ENCODE peak calls at places on chromosomes 4 and X, in eight cellular contexts. One of them, this sample, is unnamed.

GRCh38 chrX:2552621-2553297 is 52.0 kb upstream of the DHRSX start:
- DNase-seq in hypothalamus: no peak
- DNase-seq in NCI-H2029: no peak
- DNase-seq in left cardiac atrium: no peak
- DNase-seq in heart left ventricle: no peak
- DNase-seq in endothelial cell of umbilical vein: no peak
- DNase-seq in activated CD4-positive, alpha-beta T cell treated with anti-CD3 and anti-CD28 coated beads, Interleukin-2, amount 10 ng/mL, durations not matched to agents 7 days and 5 days: no peak
- DNase-seq in NCI-H1092: no peak
- DNase-seq in this sample: no peak

GRCh38 chrX:34426334-34426733 is 230.8 kb downstream of the TMEM47 start:
- DNase-seq in NCI-H2029: no peak
- DNase-seq in hypothalamus: no peak
- DNase-seq in heart left ventricle: no peak
- DNase-seq in activated CD4-positive, alpha-beta T cell treated with anti-CD3 and anti-CD28 coated beads, Interleukin-2, amount 10 ng/mL, durations not matched to agents 7 days and 5 days: no peak
- DNase-seq in endothelial cell of umbilical vein: no peak
- DNase-seq in left cardiac atrium: no peak
- DNase-seq in NCI-H1092: no peak
- DNase-seq in this sample: no peak

GRCh38 chrX:68842351-68842750 is 13.5 kb downstream of the EFNB1 start:
- DNase-seq in NCI-H2029: no peak
- DNase-seq in NCI-H1092: no peak
- DNase-seq in heart left ventricle: no peak
- DNase-seq in activated CD4-positive, alpha-beta T cell treated with anti-CD3 and anti-CD28 coated beads, Interleukin-2, amount 10 ng/mL, durations not matched to agents 7 days and 5 days: no peak
- DNase-seq in endothelial cell of umbilical vein: no peak
- DNase-seq in left cardiac atrium: no peak
- DNase-seq in hypothalamus: no peak
- DNase-seq in this sample: no peak

GRCh38 chr4:58413849-58414248 is 1303.7 kb upstream of the IGFBP7 start:
- DNase-seq in activated CD4-positive, alpha-beta T cell treated with anti-CD3 and anti-CD28 coated beads, Interleukin-2, amount 10 ng/mL, durations not matched to agents 7 days and 5 days: no peak
- DNase-seq in NCI-H1092: no peak
- DNase-seq in left cardiac atrium: no peak
- DNase-seq in hypothalamus: no peak
- DNase-seq in NCI-H2029: no peak
- DNase-seq in heart left ventricle: no peak
- DNase-seq in endothelial cell of umbilical vein: no peak
- DNase-seq in this sample: no peak

GRCh38 chr4:617644-618330 is 7.6 kb upstream of the PDE6B start:
- DNase-seq in NCI-H2029: no peak
- DNase-seq in NCI-H1092: no peak
- DNase-seq in activated CD4-positive, alpha-beta T cell treated with anti-CD3 and anti-CD28 coated beads, Interleukin-2, amount 10 ng/mL, durations not matched to agents 7 days and 5 days: no peak
- DNase-seq in hypothalamus: no peak
- DNase-seq in left cardiac atrium: no peak
- DNase-seq in heart left ventricle: no peak
- DNase-seq in endothelial cell of umbilical vein: no peak
- DNase-seq in this sample: peak

GRCh38 chr4:107993969-107994368 is 4.3 kb downstream of the HADH start:
- DNase-seq in activated CD4-positive, alpha-beta T cell treated with anti-CD3 and anti-CD28 coated beads, Interleukin-2, amount 10 ng/mL, durations not matched to agents 7 days and 5 days: no peak
- DNase-seq in heart left ventricle: no peak
- DNase-seq in NCI-H1092: no peak
- DNase-seq in endothelial cell of umbilical vein: no peak
- DNase-seq in hypothalamus: no peak
- DNase-seq in left cardiac atrium: no peak
- DNase-seq in NCI-H2029: no peak
- DNase-seq in this sample: no peak

GRCh38 chr4:81392164-81392563 is 79.5 kb downstream of the RASGEF1B start:
- DNase-seq in left cardiac atrium: no peak
- DNase-seq in endothelial cell of umbilical vein: no peak
- DNase-seq in NCI-H1092: no peak
- DNase-seq in hypothalamus: no peak
- DNase-seq in activated CD4-positive, alpha-beta T cell treated with anti-CD3 and anti-CD28 coated beads, Interleukin-2, amount 10 ng/mL, durations not matched to agents 7 days and 5 days: no peak
- DNase-seq in NCI-H2029: no peak
- DNase-seq in heart left ventricle: no peak
- DNase-seq in this sample: no peak

GRCh38 chr4:113759696-113760093 is 1.8 kb downstream of the CAMK2D start:
- DNase-seq in endothelial cell of umbilical vein: no peak
- DNase-seq in activated CD4-positive, alpha-beta T cell treated with anti-CD3 and anti-CD28 coated beads, Interleukin-2, amount 10 ng/mL, durations not matched to agents 7 days and 5 days: no peak
- DNase-seq in NCI-H1092: no peak
- DNase-seq in left cardiac atrium: no peak
- DNase-seq in hypothalamus: no peak
- DNase-seq in heart left ventricle: no peak
- DNase-seq in NCI-H2029: no peak
- DNase-seq in this sample: no peak

GRCh38 chr4:3784469-3785291 is 18.5 kb downstream of the ADRA2C start:
- DNase-seq in left cardiac atrium: no peak
- DNase-seq in endothelial cell of umbilical vein: no peak
- DNase-seq in hypothalamus: no peak
- DNase-seq in NCI-H2029: no peak
- DNase-seq in NCI-H1092: no peak
- DNase-seq in heart left ventricle: no peak
- DNase-seq in activated CD4-positive, alpha-beta T cell treated with anti-CD3 and anti-CD28 coated beads, Interleukin-2, amount 10 ng/mL, durations not matched to agents 7 days and 5 days: no peak
- DNase-seq in this sample: no peak

GRCh38 chr4:114287079-114287696 is 307.7 kb upstream of the ARSJ start:
- DNase-seq in activated CD4-positive, alpha-beta T cell treated with anti-CD3 and anti-CD28 coated beads, Interleukin-2, amount 10 ng/mL, durations not matched to agents 7 days and 5 days: no peak
- DNase-seq in left cardiac atrium: no peak
- DNase-seq in heart left ventricle: no peak
- DNase-seq in endothelial cell of umbilical vein: no peak
- DNase-seq in hypothalamus: no peak
- DNase-seq in NCI-H1092: no peak
- DNase-seq in NCI-H2029: no peak
- DNase-seq in this sample: no peak

GRCh38 chrX:70470850-70471289 is 26.2 kb downstream of the DLG3 start:
- DNase-seq in NCI-H1092: no peak
- DNase-seq in hypothalamus: no peak
- DNase-seq in left cardiac atrium: no peak
- DNase-seq in activated CD4-positive, alpha-beta T cell treated with anti-CD3 and anti-CD28 coated beads, Interleukin-2, amount 10 ng/mL, durations not matched to agents 7 days and 5 days: no peak
- DNase-seq in endothelial cell of umbilical vein: no peak
- DNase-seq in heart left ventricle: no peak
- DNase-seq in NCI-H2029: no peak
- DNase-seq in this sample: no peak

GRCh38 chr4:8559524-8560264 is 20.5 kb upstream of the GPR78 start:
- DNase-seq in endothelial cell of umbilical vein: no peak
- DNase-seq in hypothalamus: no peak
- DNase-seq in NCI-H1092: no peak
- DNase-seq in activated CD4-positive, alpha-beta T cell treated with anti-CD3 and anti-CD28 coated beads, Interleukin-2, amount 10 ng/mL, durations not matched to agents 7 days and 5 days: no peak
- DNase-seq in heart left ventricle: no peak
- DNase-seq in left cardiac atrium: no peak
- DNase-seq in NCI-H2029: no peak
- DNase-seq in this sample: no peak

GRCh38 chr4:47933798-47934197 is 19.4 kb upstream of the NFXL1 start:
- DNase-seq in NCI-H1092: no peak
- DNase-seq in heart left ventricle: no peak
- DNase-seq in NCI-H2029: peak
- DNase-seq in left cardiac atrium: no peak
- DNase-seq in activated CD4-positive, alpha-beta T cell treated with anti-CD3 and anti-CD28 coated beads, Interleukin-2, amount 10 ng/mL, durations not matched to agents 7 days and 5 days: no peak
- DNase-seq in endothelial cell of umbilical vein: peak
- DNase-seq in hypothalamus: no peak
- DNase-seq in this sample: no peak

GRCh38 chrX:9662148-9662547 is 103.5 kb downstream of the GPR143 start:
- DNase-seq in activated CD4-positive, alpha-beta T cell treated with anti-CD3 and anti-CD28 coated beads, Interleukin-2, amount 10 ng/mL, durations not matched to agents 7 days and 5 days: no peak
- DNase-seq in NCI-H1092: no peak
- DNase-seq in left cardiac atrium: no peak
- DNase-seq in endothelial cell of umbilical vein: peak
- DNase-seq in NCI-H2029: no peak
- DNase-seq in heart left ventricle: no peak
- DNase-seq in hypothalamus: no peak
- DNase-seq in this sample: no peak

GRCh38 chrX:65601530-65602281 is 65.7 kb upstream of the MSN start:
- DNase-seq in left cardiac atrium: peak
- DNase-seq in NCI-H1092: peak
- DNase-seq in hypothalamus: peak
- DNase-seq in endothelial cell of umbilical vein: peak
- DNase-seq in NCI-H2029: peak
- DNase-seq in activated CD4-positive, alpha-beta T cell treated with anti-CD3 and anti-CD28 coated beads, Interleukin-2, amount 10 ng/mL, durations not matched to agents 7 days and 5 days: peak
- DNase-seq in heart left ventricle: peak
- DNase-seq in this sample: peak

GRCh38 chrX:13827693-13828092 is 10.8 kb upstream of the GPM6B start:
- DNase-seq in NCI-H2029: no peak
- DNase-seq in endothelial cell of umbilical vein: no peak
- DNase-seq in NCI-H1092: no peak
- DNase-seq in left cardiac atrium: no peak
- DNase-seq in heart left ventricle: no peak
- DNase-seq in hypothalamus: no peak
- DNase-seq in activated CD4-positive, alpha-beta T cell treated with anti-CD3 and anti-CD28 coated beads, Interleukin-2, amount 10 ng/mL, durations not matched to agents 7 days and 5 days: no peak
- DNase-seq in this sample: no peak

GRCh38 chr4:149845643-149846208 is 30.1 kb upstream of the IQCM start:
- DNase-seq in left cardiac atrium: no peak
- DNase-seq in NCI-H1092: peak
- DNase-seq in heart left ventricle: no peak
- DNase-seq in NCI-H2029: peak
- DNase-seq in endothelial cell of umbilical vein: no peak
- DNase-seq in activated CD4-positive, alpha-beta T cell treated with anti-CD3 and anti-CD28 coated beads, Interleukin-2, amount 10 ng/mL, durations not matched to agents 7 days and 5 days: no peak
- DNase-seq in hypothalamus: no peak
- DNase-seq in this sample: no peak

GRCh38 chr4:96913437-96914075 is 1073.7 kb downstream of the PDHA2 start:
- DNase-seq in NCI-H2029: no peak
- DNase-seq in left cardiac atrium: no peak
- DNase-seq in endothelial cell of umbilical vein: no peak
- DNase-seq in activated CD4-positive, alpha-beta T cell treated with anti-CD3 and anti-CD28 coated beads, Interleukin-2, amount 10 ng/mL, durations not matched to agents 7 days and 5 days: no peak
- DNase-seq in hypothalamus: no peak
- DNase-seq in heart left ventricle: no peak
- DNase-seq in NCI-H1092: no peak
- DNase-seq in this sample: no peak

GRCh38 chr4:159142254-159142653 is 39.4 kb downstream of the RAPGEF2 start:
- DNase-seq in activated CD4-positive, alpha-beta T cell treated with anti-CD3 and anti-CD28 coated beads, Interleukin-2, amount 10 ng/mL, durations not matched to agents 7 days and 5 days: no peak
- DNase-seq in endothelial cell of umbilical vein: no peak
- DNase-seq in NCI-H2029: no peak
- DNase-seq in hypothalamus: no peak
- DNase-seq in NCI-H1092: no peak
- DNase-seq in heart left ventricle: no peak
- DNase-seq in left cardiac atrium: no peak
- DNase-seq in this sample: no peak

GRCh38 chr4:55125087-55125721 is at the start of gene KDR:
- DNase-seq in hypothalamus: no peak
- DNase-seq in NCI-H1092: no peak
- DNase-seq in left cardiac atrium: peak
- DNase-seq in endothelial cell of umbilical vein: peak
- DNase-seq in activated CD4-positive, alpha-beta T cell treated with anti-CD3 and anti-CD28 coated beads, Interleukin-2, amount 10 ng/mL, durations not matched to agents 7 days and 5 days: no peak
- DNase-seq in heart left ventricle: peak
- DNase-seq in NCI-H2029: no peak
- DNase-seq in this sample: peak

GRCh38 chrX:37905436-37906147 is 58.2 kb upstream of the DYNLT3 start:
- DNase-seq in activated CD4-positive, alpha-beta T cell treated with anti-CD3 and anti-CD28 coated beads, Interleukin-2, amount 10 ng/mL, durations not matched to agents 7 days and 5 days: no peak
- DNase-seq in hypothalamus: no peak
- DNase-seq in left cardiac atrium: no peak
- DNase-seq in NCI-H2029: no peak
- DNase-seq in NCI-H1092: peak
- DNase-seq in endothelial cell of umbilical vein: peak
- DNase-seq in heart left ventricle: peak
- DNase-seq in this sample: peak

GRCh38 chr4:119748853-119749252 is 120.2 kb upstream of the PDE5A start:
- DNase-seq in hypothalamus: no peak
- DNase-seq in left cardiac atrium: no peak
- DNase-seq in endothelial cell of umbilical vein: no peak
- DNase-seq in activated CD4-positive, alpha-beta T cell treated with anti-CD3 and anti-CD28 coated beads, Interleukin-2, amount 10 ng/mL, durations not matched to agents 7 days and 5 days: no peak
- DNase-seq in NCI-H2029: no peak
- DNase-seq in heart left ventricle: no peak
- DNase-seq in NCI-H1092: no peak
- DNase-seq in this sample: no peak

GRCh38 chr4:2500547-2500946 is 31.6 kb downstream of the RNF4 start:
- DNase-seq in NCI-H2029: no peak
- DNase-seq in endothelial cell of umbilical vein: no peak
- DNase-seq in hypothalamus: no peak
- DNase-seq in NCI-H1092: no peak
- DNase-seq in left cardiac atrium: no peak
- DNase-seq in activated CD4-positive, alpha-beta T cell treated with anti-CD3 and anti-CD28 coated beads, Interleukin-2, amount 10 ng/mL, durations not matched to agents 7 days and 5 days: no peak
- DNase-seq in heart left ventricle: no peak
- DNase-seq in this sample: no peak

GRCh38 chr4:168757500-168757899 is 252.6 kb downstream of the CBR4 start:
- DNase-seq in hypothalamus: no peak
- DNase-seq in NCI-H1092: no peak
- DNase-seq in left cardiac atrium: no peak
- DNase-seq in activated CD4-positive, alpha-beta T cell treated with anti-CD3 and anti-CD28 coated beads, Interleukin-2, amount 10 ng/mL, durations not matched to agents 7 days and 5 days: no peak
- DNase-seq in heart left ventricle: no peak
- DNase-seq in NCI-H2029: no peak
- DNase-seq in endothelial cell of umbilical vein: no peak
- DNase-seq in this sample: no peak

GRCh38 chr4:123396294-123397275 is at the start of gene SPRY1:
- DNase-seq in activated CD4-positive, alpha-beta T cell treated with anti-CD3 and anti-CD28 coated beads, Interleukin-2, amount 10 ng/mL, durations not matched to agents 7 days and 5 days: peak
- DNase-seq in hypothalamus: peak
- DNase-seq in left cardiac atrium: peak
- DNase-seq in heart left ventricle: peak
- DNase-seq in NCI-H1092: peak
- DNase-seq in endothelial cell of umbilical vein: peak
- DNase-seq in NCI-H2029: peak
- DNase-seq in this sample: peak

GRCh38 chr4:163380703-163381102 is 37.0 kb downstream of the NPY5R start:
- DNase-seq in hypothalamus: no peak
- DNase-seq in activated CD4-positive, alpha-beta T cell treated with anti-CD3 and anti-CD28 coated beads, Interleukin-2, amount 10 ng/mL, durations not matched to agents 7 days and 5 days: no peak
- DNase-seq in endothelial cell of umbilical vein: no peak
- DNase-seq in heart left ventricle: no peak
- DNase-seq in NCI-H1092: no peak
- DNase-seq in NCI-H2029: no peak
- DNase-seq in left cardiac atrium: no peak
- DNase-seq in this sample: no peak

GRCh38 chr4:88219099-88219498 is 60.7 kb upstream of the ABCG2 start:
- DNase-seq in NCI-H1092: peak
- DNase-seq in heart left ventricle: no peak
- DNase-seq in hypothalamus: no peak
- DNase-seq in left cardiac atrium: no peak
- DNase-seq in activated CD4-positive, alpha-beta T cell treated with anti-CD3 and anti-CD28 coated beads, Interleukin-2, amount 10 ng/mL, durations not matched to agents 7 days and 5 days: peak
- DNase-seq in endothelial cell of umbilical vein: peak
- DNase-seq in NCI-H2029: peak
- DNase-seq in this sample: no peak